ENCODE peak calls at places on chromosomes 16 and 17, in eight cellular contexts. L is endodermal cell, M is mammary epithelial cell, C is type B pancreatic cell, X is spleen, T is RWPE1, Z is foreskin fibroblast, P is osteocyte. D is an unnamed sample.

GRCh38 chr17:10292057-10292931 is 80.5 kb downstream of the MYH13 start:
- DNase-seq in X (no peak), T (peak), Z (no peak), P (no peak), L (peak), C (no peak), M (peak), D (peak)

GRCh38 chr16:88686439-88687253 is at the start of gene SNAI3:
- DNase-seq in T (peak), P (no peak), L (peak), M (peak), Z (peak), C (peak), X (peak), D (no peak)

GRCh38 chr16:84643677-84644076 is 4.6 kb upstream of the KLHL36 start:
- DNase-seq in P (no peak), T (peak), X (no peak), Z (no peak), C (no peak), L (no peak), M (peak), D (no peak)

GRCh38 chr16:88578446-88579313 is 8.5 kb downstream of the ZC3H18 start:
- DNase-seq in L (no peak), T (no peak), P (no peak), C (no peak), M (no peak), X (no peak), Z (no peak), D (no peak)

GRCh38 chr16:86034421-86034919 is 135.5 kb downstream of the IRF8 start:
- DNase-seq in C (no peak), T (no peak), X (no peak), M (no peak), Z (no peak), L (peak), P (no peak), D (no peak)

GRCh38 chr16:89593841-89594240 is 18.3 kb downstream of the CPNE7 start:
- DNase-seq in L (no peak), Z (no peak), X (no peak), P (no peak), M (no peak), C (no peak), T (no peak), D (no peak)

GRCh38 chr17:58759522-58759921 is 3.9 kb downstream of the PPM1E start:
- DNase-seq in Z (no peak), T (no peak), M (no peak), C (no peak), P (no peak), L (no peak), X (no peak), D (no peak)

GRCh38 chr16:65010136-65010535 is 111.7 kb downstream of the CDH11 start:
- DNase-seq in T (no peak), P (no peak), C (no peak), X (no peak), L (no peak), Z (no peak), M (no peak), D (no peak)

GRCh38 chr17:2926019-2926650 is 129.9 kb downstream of the RAP1GAP2 start:
- DNase-seq in M (peak), Z (no peak), X (no peak), T (peak), L (peak), C (no peak), P (no peak), D (peak)

GRCh38 chr17:70181866-70182265 is 12.5 kb downstream of the KCNJ2 start:
- DNase-seq in X (no peak), P (no peak), C (no peak), L (no peak), Z (no peak), M (peak), T (peak), D (no peak)

GRCh38 chr16:75309156-75309555 is 57.7 kb upstream of the BCAR1 start:
- DNase-seq in P (no peak), L (peak), C (no peak), M (no peak), Z (no peak), X (no peak), T (no peak), D (no peak)

GRCh38 chr17:10130733-10131132 is 67.7 kb downstream of the GAS7 start:
- DNase-seq in C (no peak), M (no peak), P (no peak), X (no peak), Z (no peak), T (no peak), L (peak), D (peak)

GRCh38 chr16:61957075-61957474 is 79.2 kb downstream of the CDH8 start:
- DNase-seq in C (no peak), M (no peak), P (no peak), Z (no peak), L (no peak), T (no peak), X (no peak), D (no peak)

GRCh38 chr17:882827-883585 is 96.6 kb downstream of the NXN start:
- DNase-seq in X (no peak), Z (peak), T (peak), P (no peak), C (no peak), M (peak), L (no peak), D (no peak)

GRCh38 chr17:27526603-27527002 is 70.4 kb downstream of the KSR1 start:
- DNase-seq in X (peak), L (peak), M (no peak), P (no peak), Z (no peak), T (no peak), C (no peak), D (peak)

GRCh38 chr16:27097671-27098275 is 31.0 kb downstream of the C16orf82 start:
- DNase-seq in C (no peak), Z (peak), P (no peak), X (no peak), T (no peak), L (no peak), M (no peak), D (no peak)

GRCh38 chr17:76995352-76996105 is 127.3 kb downstream of the MGAT5B start:
- DNase-seq in T (no peak), X (no peak), L (peak), M (no peak), P (no peak), Z (no peak), C (no peak), D (no peak)

GRCh38 chr16:54193656-54194007 is 93.0 kb downstream of the IRX3 start:
- DNase-seq in P (no peak), M (peak), L (peak), Z (peak), X (peak), T (peak), C (peak), D (peak)

GRCh38 chr17:15463363-15463762 is 4.1 kb downstream of the CDRT4 start:
- DNase-seq in Z (peak), T (peak), X (no peak), C (no peak), L (peak), M (no peak), P (no peak), D (peak)

GRCh38 chr16:65278874-65279273 is 157.0 kb upstream of the CDH11 start:
- DNase-seq in L (no peak), M (no peak), Z (no peak), X (no peak), T (no peak), C (no peak), P (no peak), D (no peak)

GRCh38 chr16:14029658-14030057 is 41.5 kb upstream of the MRTFB start:
- DNase-seq in Z (no peak), L (no peak), C (no peak), X (no peak), P (no peak), T (no peak), M (no peak), D (no peak)

GRCh38 chr16:20301840-20302239 is 25.5 kb downstream of the GP2 start:
- DNase-seq in M (no peak), L (peak), Z (no peak), P (no peak), T (no peak), C (no peak), X (no peak), D (no peak)

GRCh38 chr16:20302389-20302788 is 24.9 kb downstream of the GP2 start:
- DNase-seq in T (no peak), L (no peak), X (no peak), C (no peak), M (no peak), Z (no peak), P (no peak), D (no peak)

GRCh38 chr16:20298452-20298851 is 28.9 kb downstream of the GP2 start:
- DNase-seq in L (no peak), Z (no peak), X (no peak), M (no peak), T (no peak), P (no peak), C (no peak), D (no peak)

GRCh38 chr16:20303012-20303411 is 24.3 kb downstream of the GP2 start:
- DNase-seq in P (no peak), C (no peak), T (no peak), X (no peak), L (no peak), M (no peak), Z (no peak), D (no peak)

DNA sequence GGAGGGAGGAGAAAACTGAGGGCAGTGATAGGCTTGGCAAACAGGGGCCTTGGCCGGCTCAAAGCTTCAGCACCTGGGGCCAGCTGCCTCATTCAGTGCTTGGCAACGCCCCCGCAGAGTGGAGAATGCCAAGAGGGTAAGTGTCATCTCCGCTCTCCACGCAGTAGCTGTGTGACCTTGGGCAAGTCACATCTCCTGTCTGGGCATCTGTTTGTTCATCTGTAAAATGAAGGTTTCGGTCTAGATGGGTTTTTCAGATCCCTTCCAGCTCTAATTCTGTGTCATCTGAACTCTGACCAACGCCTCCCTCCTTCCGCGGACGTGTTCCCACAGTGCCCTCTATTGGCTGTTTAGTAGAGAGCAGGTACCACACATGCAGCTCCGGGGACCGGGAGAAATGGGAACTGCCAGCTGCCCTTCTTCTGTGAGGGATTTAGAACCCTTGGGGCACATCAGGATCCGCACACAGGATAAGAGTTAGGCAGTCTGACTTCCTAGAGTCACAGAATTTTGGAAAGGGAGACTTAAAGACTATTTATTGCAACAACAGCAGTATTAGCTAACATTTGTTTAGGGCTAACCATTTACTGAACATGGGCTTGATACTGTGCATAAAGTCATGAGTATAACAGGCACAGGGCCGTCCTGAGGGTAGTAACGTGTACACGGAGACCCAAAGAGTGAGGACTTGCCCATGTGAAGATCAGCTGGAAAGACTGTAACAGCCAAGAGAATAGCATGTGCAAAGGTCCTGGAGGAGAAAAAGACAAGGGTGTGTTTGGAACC is 26.8 kb downstream of the GP2 start:
- DNase-seq in L (peak), T (peak), Z (peak), P (no peak), X (no peak), M (peak), C (no peak), D (peak)
- TF ChIP-seq CTCF in L (peak), T (peak), Z (peak), P (peak), X (peak), M (peak), C (peak), D (peak)

DNA sequence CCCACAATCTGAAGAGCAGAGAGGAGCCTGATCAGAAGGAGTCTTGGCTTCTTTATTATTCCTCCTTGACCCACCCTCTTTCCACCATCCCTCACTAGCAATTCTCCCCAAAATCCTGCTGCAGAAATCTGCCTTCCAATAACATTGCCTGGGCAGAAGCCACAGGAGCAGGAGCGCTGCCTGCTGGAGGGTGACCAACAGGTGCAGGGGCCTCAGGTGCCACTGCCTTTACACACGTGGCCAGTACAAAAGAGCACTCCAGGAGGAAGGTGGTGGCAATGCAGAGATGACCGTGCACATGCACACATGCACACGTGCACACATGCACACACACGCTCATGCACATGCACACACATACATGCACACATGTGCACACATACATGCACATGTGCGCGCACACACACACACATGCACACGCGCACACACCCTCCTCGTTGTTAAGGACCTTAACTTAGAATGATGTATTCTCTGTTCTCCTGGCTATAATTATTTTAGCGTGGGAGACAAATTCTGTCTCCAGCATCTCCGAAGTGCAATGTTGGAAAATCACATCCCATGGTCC is 12.8 kb downstream of the RBFOX3 start:
- DNase-seq in T (no peak), X (no peak), M (no peak), L (no peak), C (no peak), P (no peak), Z (no peak), D (no peak)
- TF ChIP-seq CTCF in T (no peak), X (no peak), M (no peak), L (no peak), C (no peak), P (no peak), Z (no peak), D (no peak)

GRCh38 chr17:82079001-82079677 is 13.5 kb upstream of the DUS1L start:
- DNase-seq in L (no peak), M (no peak), Z (no peak), X (no peak), T (no peak), P (no peak), C (no peak), D (no peak)

GRCh38 chr17:82076018-82076784 is 10.6 kb upstream of the DUS1L start:
- DNase-seq in P (no peak), Z (no peak), T (no peak), C (no peak), M (no peak), L (no peak), X (no peak), D (no peak)

GRCh38 chr17:82078433-82078832 is 12.8 kb upstream of the DUS1L start:
- DNase-seq in C (no peak), P (no peak), Z (no peak), T (no peak), M (no peak), L (no peak), X (no peak), D (no peak)

GRCh38 chr17:82076785-82077591 is 11.4 kb upstream of the DUS1L start:
- DNase-seq in C (no peak), Z (no peak), T (no peak), M (no peak), L (peak), X (no peak), P (no peak), D (no peak)

DNA sequence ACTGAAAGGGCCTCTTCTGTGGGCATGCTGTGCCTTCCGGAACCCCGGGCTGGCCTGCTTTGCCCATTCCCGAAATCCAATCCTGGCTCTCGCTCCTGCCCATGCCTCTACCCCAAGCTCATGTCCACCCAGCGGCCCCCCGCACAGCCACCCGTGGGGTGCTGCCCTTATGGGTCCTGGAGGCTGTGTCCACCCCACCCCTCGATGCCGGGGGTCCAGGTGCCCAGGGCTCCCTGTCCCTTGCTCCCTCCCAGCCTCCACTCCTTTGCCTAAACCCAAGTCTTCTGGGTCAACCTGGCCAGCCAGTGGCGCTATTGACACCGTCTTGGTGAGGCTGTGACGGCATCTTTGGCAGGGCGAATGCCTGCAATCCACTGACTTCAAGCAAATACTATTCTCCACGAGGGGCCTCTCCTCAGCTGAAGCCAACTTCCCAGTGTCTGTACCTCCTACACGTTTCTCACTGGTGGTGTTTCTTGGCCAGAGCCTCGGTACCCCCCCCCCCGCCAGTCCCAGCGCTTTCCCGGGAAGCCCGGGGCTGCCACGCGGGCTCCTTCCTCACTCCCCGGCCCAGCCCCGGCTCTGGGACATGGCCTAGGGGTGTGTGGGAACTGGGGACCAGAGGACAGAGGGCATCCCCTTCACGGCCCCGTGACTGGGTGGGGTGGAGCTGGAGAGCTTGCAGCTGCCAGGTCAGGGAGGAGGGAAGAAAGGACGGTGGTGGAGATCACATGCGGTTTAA is 12.2 kb upstream of the DUS1L start:
- DNase-seq in X (no peak), C (no peak), Z (no peak), P (no peak), T (no peak), M (no peak), L (peak), D (no peak)
- TF ChIP-seq CTCF in X (no peak), C (no peak), Z (no peak), P (no peak), T (no peak), M (no peak), L (no peak), D (no peak)

GRCh38 chr16:49442805-49443204 is 69.2 kb downstream of the C16orf78 start:
- DNase-seq in C (no peak), X (peak), P (no peak), T (no peak), L (peak), M (no peak), Z (no peak), D (no peak)

GRCh38 chr16:49440156-49441065 is 66.8 kb downstream of the C16orf78 start:
- DNase-seq in C (no peak), M (no peak), L (no peak), T (no peak), P (no peak), Z (no peak), X (peak), D (no peak)

GRCh38 chr16:49439676-49440075 is 66.1 kb downstream of the C16orf78 start:
- DNase-seq in C (no peak), X (peak), L (no peak), M (no peak), Z (no peak), T (no peak), P (no peak), D (no peak)

GRCh38 chr16:49443576-49443975 is 70.0 kb downstream of the C16orf78 start:
- DNase-seq in P (no peak), M (no peak), C (no peak), X (peak), Z (no peak), L (no peak), T (no peak), D (no peak)

DNA sequence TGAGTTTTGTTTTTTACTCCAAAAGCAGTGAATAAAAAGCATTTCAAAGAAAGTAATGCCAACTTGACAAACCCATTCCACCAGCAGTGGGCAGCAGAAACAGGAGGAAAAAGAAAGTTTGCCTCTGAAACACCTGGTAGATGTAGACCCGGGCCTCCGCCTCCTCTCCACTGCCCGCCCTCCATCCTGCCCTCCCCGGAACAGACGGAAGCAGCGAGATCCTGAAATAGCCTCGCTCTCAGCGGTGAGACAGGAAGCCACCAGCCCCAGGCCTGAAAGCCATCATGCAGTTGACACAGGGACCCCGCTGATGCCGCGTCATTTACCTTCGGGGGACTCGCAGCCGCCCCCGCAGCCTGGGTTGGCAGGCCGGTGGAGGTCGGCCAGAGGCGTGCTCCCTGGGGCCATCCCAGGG is 67.8 kb downstream of the C16orf78 start:
- DNase-seq in Z (no peak), L (peak), T (no peak), X (peak), C (no peak), M (no peak), P (no peak), D (no peak)
- TF ChIP-seq CTCF in Z (no peak), L (peak), T (no peak), X (no peak), C (peak), M (no peak), P (peak), D (no peak)

DNA sequence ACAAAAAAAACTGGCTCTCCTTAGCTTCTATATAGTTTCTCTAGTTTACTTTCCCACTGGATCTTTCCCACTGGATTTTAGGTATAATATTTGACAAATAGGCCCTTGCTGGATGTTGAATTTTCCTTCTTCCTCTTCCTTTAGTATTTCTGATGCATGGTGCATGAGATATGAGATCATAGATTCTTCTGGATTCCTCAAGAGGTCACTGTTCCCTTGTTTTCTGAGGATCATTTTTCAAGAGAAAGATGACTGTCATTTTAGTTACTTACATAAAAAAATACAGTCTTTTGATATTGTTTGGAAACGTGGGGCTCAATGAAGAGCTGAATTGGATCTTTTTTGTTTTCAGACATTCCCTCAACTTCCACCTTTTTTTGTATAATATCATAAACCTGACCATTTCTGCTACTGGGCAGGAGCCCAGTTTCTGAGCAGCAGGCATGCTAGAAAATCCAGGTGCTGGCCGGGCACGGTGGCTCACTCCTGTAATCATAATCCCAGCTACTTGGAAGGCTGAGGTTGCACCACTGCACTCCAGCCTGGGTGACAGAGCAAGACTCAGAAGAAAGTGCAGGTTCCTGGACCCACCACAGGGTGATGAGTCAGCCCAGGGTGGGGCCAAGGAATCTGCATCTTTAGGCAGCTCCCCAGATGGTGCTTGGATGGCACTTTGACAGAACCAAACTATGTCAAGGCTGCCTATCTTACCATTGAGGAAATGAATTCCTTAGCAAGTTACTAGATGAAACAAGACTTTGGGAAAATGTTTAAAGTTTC is 70.3 kb downstream of the SDR42E1 start:
- DNase-seq in Z (peak), T (peak), X (no peak), C (no peak), L (peak), P (no peak), M (peak), D (peak)
- TF ChIP-seq CTCF in Z (peak), T (peak), X (no peak), C (peak), L (peak), P (peak), M (peak), D (peak)

GRCh38 chr17:13140750-13141149 is 122.9 kb upstream of the ELAC2 start:
- DNase-seq in C (no peak), X (no peak), L (peak), M (no peak), T (no peak), P (no peak), Z (no peak), D (no peak)
- TF ChIP-seq CTCF in C (peak), X (no peak), L (peak), M (no peak), T (no peak), P (peak), Z (peak), D (peak)